ENCODE peak calls at places on chromosomes 16 and 17, in five cellular contexts. Y is central memory CD8-positive, alpha-beta T cell; B is T47D; G is HS-27A; N is neural crest cell. J is an unnamed sample.
A peak's percentile ranks its signal among the peaks of the same experiment; 100 is the strongest.

GRCh38 chr16:48101069-48101674 is 54.6 kb downstream of the ABCC12 start:
- DNase-seq in G (no peak), Y (no peak), N (no peak), B (no peak), J (no peak)

GRCh38 chr17:41420134-41420533 is 4.3 kb downstream of the KRT37 start:
- DNase-seq in N (no peak), B (no peak), G (no peak), Y (no peak), J (no peak)

GRCh38 chr17:33113281-33114010 is 121.8 kb downstream of the SPACA3 start:
- DNase-seq in G (no peak), Y (no peak), B (no peak), N (no peak), J (no peak)

GRCh38 chr17:562174-562573 is 152.5 kb downstream of the VPS53 start:
- DNase-seq in B (no peak), N (no peak), G (no peak), Y (no peak), J (no peak)

GRCh38 chr17:4853195-4853762 is 20.1 kb downstream of the MINK1 start:
- DNase-seq in N (no peak), G (no peak), Y (peak; percentile 12), B (no peak), J (no peak)

GRCh38 chr17:6070895-6071511 is 824 bp downstream of the WSCD1 start:
- DNase-seq in Y (no peak), N (peak; percentile 34), G (no peak), B (no peak), J (no peak)

GRCh38 chr17:76546556-76547182 is 6.8 kb downstream of the PRCD start:
- DNase-seq in N (no peak), Y (no peak), B (no peak), G (no peak), J (no peak)

GRCh38 chr16:27506771-27507170 is 42.9 kb downstream of the GTF3C1 start:
- DNase-seq in Y (no peak), N (no peak), G (no peak), B (no peak), J (no peak)

GRCh38 chr16:11976850-11977205 is 294 bp downstream of the SNX29 start:
- DNase-seq in Y (no peak), B (no peak), N (no peak), G (no peak), J (no peak)

GRCh38 chr17:33725675-33726271 is 432.7 kb upstream of the ASIC2 start:
- DNase-seq in B (peak; percentile 51), G (no peak), N (peak; percentile 54), Y (no peak), J (no peak)

GRCh38 chr17:33506889-33507650 is 214.0 kb upstream of the ASIC2 start:
- DNase-seq in G (no peak), N (no peak), Y (no peak), B (no peak), J (no peak)

GRCh38 chr16:89363621-89364393 is 126.6 kb downstream of the ANKRD11 start:
- DNase-seq in B (no peak), G (peak; percentile 46), N (no peak), Y (no peak), J (no peak)

GRCh38 chr17:42112552-42113176 is at the start of gene DHX58:
- DNase-seq in N (no peak), B (peak; percentile 99), Y (peak; percentile 76), G (no peak), J (no peak)

GRCh38 chr17:16470302-16470701 is 21.7 kb downstream of the LRRC75A start:
- DNase-seq in G (no peak), Y (no peak), N (no peak), B (no peak), J (no peak)

GRCh38 chr17:45307290-45308015 is 9.4 kb downstream of the MAP3K14 start:
- DNase-seq in Y (no peak), B (no peak), N (no peak), G (no peak), J (no peak)

GRCh38 chr17:31696184-31696602 is 162.9 kb downstream of the COPRS start:
- DNase-seq in N (peak; percentile 27), B (no peak), G (no peak), Y (no peak), J (peak; percentile 13)

GRCh38 chr16:46972971-46973456 is 460 bp downstream of the DNAJA2 start:
- DNase-seq in Y (peak; percentile 20), N (peak; percentile 26), B (no peak), G (peak; percentile 3), J (no peak)

GRCh38 chr17:75244133-75244866 is 17.1 kb downstream of the GGA3 start:
- DNase-seq in G (no peak), N (no peak), Y (no peak), B (no peak), J (no peak)

GRCh38 chr16:17283022-17283421 is 187.7 kb downstream of the XYLT1 start:
- DNase-seq in B (no peak), G (no peak), Y (no peak), N (no peak), J (no peak)

GRCh38 chr17:67994827-67995567 is 1.3 kb downstream of the C17orf58 start:
- DNase-seq in G (no peak), Y (no peak), N (no peak), B (no peak), J (no peak)

GRCh38 chr17:32763855-32764439 is 113.0 kb downstream of the MYO1D start:
- DNase-seq in Y (no peak), G (no peak), B (no peak), N (no peak), J (peak; percentile 61)

GRCh38 chr17:45743626-45744326 is 40.3 kb upstream of the CRHR1 start:
- DNase-seq in B (no peak), Y (no peak), N (no peak), G (no peak), J (no peak)

GRCh38 chr16:72934661-72935403 is 113.1 kb downstream of the ZFHX3 start:
- DNase-seq in Y (no peak), N (no peak), B (no peak), G (no peak), J (no peak)

GRCh38 chr17:40320771-40321501 is 12.0 kb downstream of the RARA start:
- DNase-seq in Y (peak; percentile 70), B (no peak), N (no peak), G (no peak), J (no peak)

GRCh38 chr17:77863814-77864161 is 94.7 kb upstream of the TNRC6C start:
- DNase-seq in G (no peak), Y (no peak), B (no peak), N (no peak), J (no peak)

GRCh38 chr17:12081720-12082119 is 61.0 kb downstream of the MAP2K4 start:
- DNase-seq in N (no peak), G (no peak), Y (no peak), B (no peak), J (no peak)

GRCh38 chr16:84341533-84342295 is 26.6 kb upstream of the ATP2C2 start:
- DNase-seq in G (no peak), N (no peak), Y (no peak), B (no peak), J (no peak)

GRCh38 chr16:7378024-7378695 is 45.5 kb downstream of the RBFOX1 start:
- DNase-seq in N (no peak), B (no peak), G (no peak), Y (no peak), J (no peak)

GRCh38 chr16:28277537-28278388 is 14.6 kb upstream of the SBK1 start:
- DNase-seq in G (peak; percentile 26), B (peak; percentile 58), N (peak; percentile 95), Y (peak; percentile 77), J (peak; percentile 28)

GRCh38 chr16:46731691-46732555 is 16.2 kb downstream of the MYLK3 start:
- DNase-seq in Y (no peak), G (no peak), N (no peak), B (no peak), J (no peak)

GRCh38 chr17:7156342-7156940 is 22.7 kb downstream of the ASGR1 start:
- DNase-seq in G (no peak), B (no peak), Y (no peak), N (no peak), J (no peak)

GRCh38 chr16:75624921-75625334 is 1.8 kb upstream of the ADAT1 start:
- DNase-seq in Y (no peak), N (no peak), B (no peak), G (no peak), J (no peak)

GRCh38 chr16:90084215-90084614 is 7.1 kb upstream of the PRDM7 start:
- DNase-seq in Y (no peak), N (no peak), G (no peak), B (no peak), J (no peak)

GRCh38 chr16:3060339-3061127 is 4.9 kb upstream of the IL32 start:
- DNase-seq in Y (no peak), G (no peak), B (no peak), N (no peak), J (no peak)

GRCh38 chr16:6646891-6647290 is 685.8 kb upstream of the RBFOX1 start:
- DNase-seq in Y (no peak), G (no peak), N (no peak), B (no peak), J (no peak)

GRCh38 chr17:36148559-36149295 is 27.7 kb downstream of the TBC1D3B start:
- DNase-seq in G (no peak), B (peak; percentile 76), Y (peak; percentile 72), N (peak; percentile 78), J (no peak)

GRCh38 chr17:7035591-7036368 is at the start of gene SLC16A13:
- DNase-seq in Y (peak; percentile 97), G (peak; percentile 65), N (peak; percentile 86), B (peak; percentile 96), J (peak; percentile 90)

GRCh38 chr17:8003594-8004181 is 1.3 kb downstream of the GUCY2D start:
- DNase-seq in B (no peak), G (no peak), Y (no peak), N (no peak), J (no peak)

J was measured in LNCaP clone FGC.